ENCODE peak calls at places on chromosomes 7 and 10, in seven cellular contexts. One of them, this sample, is unnamed. For H3K4me1, the result is how much of the 10 kb centered on the place peaks cover.

GRCh38 chr10:12502526-12503274 is 153.4 kb downstream of the CAMK1D start:
- DNase-seq in CD8-positive, alpha-beta T cell: no peak
- DNase-seq in CD8-positive, alpha-beta memory T cell: no peak
- DNase-seq in tibial artery: peak
- DNase-seq in esophagus squamous epithelium: no peak
- DNase-seq in gastrocnemius medialis: no peak
- DNase-seq in MM.1S: no peak
- DNase-seq in this sample: no peak

GRCh38 chr10:102493771-102494170 is 8.7 kb downstream of the ACTR1A start:
- DNase-seq in gastrocnemius medialis: peak
- DNase-seq in CD8-positive, alpha-beta memory T cell: no peak
- DNase-seq in MM.1S: no peak
- DNase-seq in CD8-positive, alpha-beta T cell: no peak
- DNase-seq in tibial artery: no peak
- DNase-seq in esophagus squamous epithelium: no peak
- DNase-seq in this sample: no peak

GRCh38 chr10:42952931-42953683 is 123.8 kb upstream of the RET start:
- DNase-seq in tibial artery: peak
- DNase-seq in esophagus squamous epithelium: no peak
- DNase-seq in MM.1S: no peak
- DNase-seq in gastrocnemius medialis: no peak
- DNase-seq in CD8-positive, alpha-beta memory T cell: no peak
- DNase-seq in CD8-positive, alpha-beta T cell: peak
- DNase-seq in this sample: no peak

GRCh38 chr10:114110174-114110972 is 63.6 kb downstream of the CCDC186 start:
- DNase-seq in CD8-positive, alpha-beta T cell: no peak
- DNase-seq in gastrocnemius medialis: no peak
- DNase-seq in CD8-positive, alpha-beta memory T cell: no peak
- DNase-seq in tibial artery: no peak
- DNase-seq in MM.1S: no peak
- DNase-seq in esophagus squamous epithelium: no peak
- DNase-seq in this sample: no peak

GRCh38 chr7:42012786-42013360 is 224.1 kb downstream of the GLI3 start:
- DNase-seq in MM.1S: no peak
- DNase-seq in gastrocnemius medialis: no peak
- DNase-seq in esophagus squamous epithelium: no peak
- DNase-seq in tibial artery: no peak
- DNase-seq in CD8-positive, alpha-beta memory T cell: no peak
- DNase-seq in CD8-positive, alpha-beta T cell: no peak
- DNase-seq in this sample: no peak

GRCh38 chr7:12030116-12030515 is 181.0 kb upstream of the TMEM106B start:
- DNase-seq in CD8-positive, alpha-beta memory T cell: no peak
- DNase-seq in gastrocnemius medialis: no peak
- DNase-seq in esophagus squamous epithelium: no peak
- DNase-seq in CD8-positive, alpha-beta T cell: no peak
- DNase-seq in tibial artery: no peak
- DNase-seq in MM.1S: no peak
- DNase-seq in this sample: no peak

GRCh38 chr7:155815332-155816191 is 3.3 kb upstream of the SHH start:
- DNase-seq in esophagus squamous epithelium: no peak
- DNase-seq in tibial artery: no peak
- DNase-seq in CD8-positive, alpha-beta T cell: peak
- DNase-seq in CD8-positive, alpha-beta memory T cell: peak
- DNase-seq in gastrocnemius medialis: no peak
- DNase-seq in MM.1S: peak
- DNase-seq in this sample: peak

GRCh38 chr10:132105302-132105995 is 39.7 kb downstream of the JAKMIP3 start:
- DNase-seq in gastrocnemius medialis: no peak
- DNase-seq in CD8-positive, alpha-beta T cell: no peak
- DNase-seq in CD8-positive, alpha-beta memory T cell: no peak
- DNase-seq in MM.1S: no peak
- DNase-seq in esophagus squamous epithelium: no peak
- DNase-seq in tibial artery: no peak
- DNase-seq in this sample: no peak

DNA sequence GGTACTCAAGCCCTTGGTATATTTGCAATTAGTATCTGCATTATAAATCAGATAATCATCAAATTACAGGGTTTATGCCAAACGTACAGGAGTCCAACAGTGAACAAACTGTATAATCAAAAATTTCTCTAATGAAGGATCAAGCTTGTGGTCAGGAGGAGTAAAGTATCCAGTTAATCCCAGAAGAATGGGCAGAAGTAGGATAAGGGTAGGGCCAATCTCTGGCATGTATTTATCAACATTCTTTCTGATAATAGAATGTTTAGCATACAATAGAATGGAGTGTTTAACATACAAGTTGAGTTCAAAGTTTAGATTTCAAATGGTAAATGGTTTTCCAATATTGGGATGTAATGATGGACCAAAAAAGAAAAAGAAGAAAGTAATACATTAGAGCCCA is 103.0 kb downstream of the CALD1 start:
- DNase-seq in tibial artery: no peak
- DNase-seq in CD8-positive, alpha-beta memory T cell: no peak
- DNase-seq in esophagus squamous epithelium: no peak
- DNase-seq in CD8-positive, alpha-beta T cell: no peak
- DNase-seq in gastrocnemius medialis: no peak
- DNase-seq in MM.1S: no peak
- DNase-seq in this sample: no peak
- H3K4me1 ChIP-seq in tibial artery: under half
- H3K4me1 ChIP-seq in CD8-positive, alpha-beta memory T cell: under half
- H3K4me1 ChIP-seq in esophagus squamous epithelium: under half
- H3K4me1 ChIP-seq in CD8-positive, alpha-beta T cell: under half
- H3K4me1 ChIP-seq in gastrocnemius medialis: under half
- H3K4me1 ChIP-seq in MM.1S: under half
- H3K4me1 ChIP-seq in this sample: under half

GRCh38 chr7:1087952-1088920 is at the start of gene GPER1:
- DNase-seq in esophagus squamous epithelium: no peak
- DNase-seq in gastrocnemius medialis: no peak
- DNase-seq in CD8-positive, alpha-beta memory T cell: no peak
- DNase-seq in CD8-positive, alpha-beta T cell: no peak
- DNase-seq in MM.1S: no peak
- DNase-seq in tibial artery: peak
- DNase-seq in this sample: no peak
- H3K4me3 ChIP-seq in esophagus squamous epithelium: peak
- H3K4me3 ChIP-seq in gastrocnemius medialis: peak
- H3K4me3 ChIP-seq in CD8-positive, alpha-beta memory T cell: peak
- H3K4me3 ChIP-seq in CD8-positive, alpha-beta T cell: peak
- H3K4me3 ChIP-seq in MM.1S: no peak
- H3K4me3 ChIP-seq in tibial artery: peak
- H3K4me3 ChIP-seq in this sample: peak

GRCh38 chr10:112295853-112296830 is 12.9 kb downstream of the TECTB start:
- DNase-seq in CD8-positive, alpha-beta T cell: no peak
- DNase-seq in MM.1S: no peak
- DNase-seq in esophagus squamous epithelium: no peak
- DNase-seq in CD8-positive, alpha-beta memory T cell: no peak
- DNase-seq in gastrocnemius medialis: peak
- DNase-seq in tibial artery: peak
- DNase-seq in this sample: no peak
- H3K27ac ChIP-seq in CD8-positive, alpha-beta T cell: no peak
- H3K27ac ChIP-seq in MM.1S: no peak
- H3K27ac ChIP-seq in esophagus squamous epithelium: no peak
- H3K27ac ChIP-seq in CD8-positive, alpha-beta memory T cell: no peak
- H3K27ac ChIP-seq in gastrocnemius medialis: peak
- H3K27ac ChIP-seq in tibial artery: peak
- H3K27ac ChIP-seq in this sample: no peak

DNA sequence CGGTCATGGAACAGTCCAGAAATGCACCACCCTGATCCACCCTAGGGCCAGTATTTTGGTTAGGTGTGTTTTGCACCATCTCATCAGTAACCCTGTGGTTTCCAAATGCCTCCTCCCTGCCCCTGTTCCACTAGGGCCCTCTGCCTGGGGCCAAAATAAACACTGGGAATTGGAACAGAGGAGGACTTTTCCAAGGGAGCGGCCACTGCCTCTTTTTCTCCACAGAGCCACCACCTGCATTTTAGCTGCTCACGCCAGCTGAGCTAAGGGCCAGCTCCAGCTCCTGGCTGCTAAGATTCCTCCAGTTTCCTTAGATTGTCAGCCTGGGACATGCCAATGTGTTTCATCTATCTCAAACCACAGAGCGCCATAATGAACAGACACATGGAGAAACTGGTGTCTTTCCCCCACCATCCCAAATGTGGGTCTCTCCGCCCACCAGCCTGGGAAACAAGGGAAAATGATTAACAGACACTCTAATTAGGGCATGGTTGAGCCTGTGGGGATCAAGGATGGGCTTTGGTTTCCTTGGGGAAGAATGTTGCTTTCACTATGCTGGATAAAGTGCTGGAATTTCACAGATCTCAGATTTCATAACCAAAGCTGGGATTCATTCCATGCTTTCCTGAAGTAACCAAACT is 52.2 kb downstream of the ASB13 start:
- DNase-seq in tibial artery: no peak
- DNase-seq in esophagus squamous epithelium: no peak
- DNase-seq in MM.1S: no peak
- DNase-seq in gastrocnemius medialis: no peak
- DNase-seq in CD8-positive, alpha-beta T cell: no peak
- DNase-seq in CD8-positive, alpha-beta memory T cell: no peak
- DNase-seq in this sample: no peak
- H3K4me1 ChIP-seq in tibial artery: half or more
- H3K4me1 ChIP-seq in esophagus squamous epithelium: half or more
- H3K4me1 ChIP-seq in MM.1S: under half
- H3K4me1 ChIP-seq in gastrocnemius medialis: under half
- H3K4me1 ChIP-seq in CD8-positive, alpha-beta T cell: under half
- H3K4me1 ChIP-seq in CD8-positive, alpha-beta memory T cell: under half
- H3K4me1 ChIP-seq in this sample: under half

GRCh38 chr7:15921576-15921975 is 235.1 kb upstream of the MEOX2 start:
- DNase-seq in esophagus squamous epithelium: no peak
- DNase-seq in CD8-positive, alpha-beta memory T cell: no peak
- DNase-seq in CD8-positive, alpha-beta T cell: no peak
- DNase-seq in gastrocnemius medialis: no peak
- DNase-seq in tibial artery: no peak
- DNase-seq in MM.1S: no peak
- DNase-seq in this sample: no peak
- H3K4me3 ChIP-seq in esophagus squamous epithelium: no peak
- H3K4me3 ChIP-seq in CD8-positive, alpha-beta memory T cell: no peak
- H3K4me3 ChIP-seq in CD8-positive, alpha-beta T cell: no peak
- H3K4me3 ChIP-seq in gastrocnemius medialis: no peak
- H3K4me3 ChIP-seq in tibial artery: no peak
- H3K4me3 ChIP-seq in MM.1S: no peak
- H3K4me3 ChIP-seq in this sample: no peak

DNA sequence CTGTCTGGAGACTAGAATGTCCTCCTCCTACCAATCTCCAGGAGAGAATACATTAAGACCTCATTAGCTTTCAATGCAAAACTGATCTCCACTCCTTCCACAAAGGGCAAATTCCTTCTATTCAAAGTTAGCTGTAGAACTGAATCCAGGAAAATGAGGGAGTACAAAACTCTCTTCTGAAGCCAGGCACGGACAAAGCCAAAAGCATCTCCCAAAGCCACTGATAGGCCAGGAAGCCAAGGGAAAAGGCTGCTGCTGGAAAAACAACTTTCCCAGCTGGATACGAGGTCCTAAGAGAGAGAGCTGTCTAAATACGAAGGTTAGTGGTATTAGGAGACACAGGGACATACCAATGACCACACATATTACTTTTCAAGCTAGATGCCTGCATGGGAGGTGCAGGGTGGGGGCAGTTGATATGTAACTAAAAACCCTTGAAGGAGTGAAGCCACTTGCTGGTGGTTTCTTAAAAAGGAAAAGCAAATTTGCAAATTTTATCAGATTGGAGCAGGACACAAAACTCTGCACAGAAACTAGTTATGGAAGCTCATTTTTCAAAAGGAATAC is 43.6 kb downstream of the MKX start:
- DNase-seq in CD8-positive, alpha-beta memory T cell: no peak
- DNase-seq in esophagus squamous epithelium: no peak
- DNase-seq in gastrocnemius medialis: no peak
- DNase-seq in tibial artery: no peak
- DNase-seq in CD8-positive, alpha-beta T cell: no peak
- DNase-seq in MM.1S: no peak
- DNase-seq in this sample: no peak
- H3K27ac ChIP-seq in CD8-positive, alpha-beta memory T cell: no peak
- H3K27ac ChIP-seq in esophagus squamous epithelium: no peak
- H3K27ac ChIP-seq in gastrocnemius medialis: no peak
- H3K27ac ChIP-seq in tibial artery: peak
- H3K27ac ChIP-seq in CD8-positive, alpha-beta T cell: no peak
- H3K27ac ChIP-seq in MM.1S: no peak
- H3K27ac ChIP-seq in this sample: no peak

GRCh38 chr7:122679813-122680212 is 19.1 kb downstream of the RNF133 start:
- DNase-seq in esophagus squamous epithelium: no peak
- DNase-seq in CD8-positive, alpha-beta memory T cell: no peak
- DNase-seq in MM.1S: no peak
- DNase-seq in CD8-positive, alpha-beta T cell: no peak
- DNase-seq in gastrocnemius medialis: no peak
- DNase-seq in tibial artery: no peak
- DNase-seq in this sample: no peak

GRCh38 chr7:122684504-122684903 is 14.4 kb downstream of the RNF133 start:
- DNase-seq in CD8-positive, alpha-beta T cell: no peak
- DNase-seq in tibial artery: no peak
- DNase-seq in gastrocnemius medialis: no peak
- DNase-seq in CD8-positive, alpha-beta memory T cell: no peak
- DNase-seq in MM.1S: no peak
- DNase-seq in esophagus squamous epithelium: no peak
- DNase-seq in this sample: no peak

GRCh38 chr7:122677149-122677548 is 21.8 kb downstream of the RNF133 start:
- DNase-seq in CD8-positive, alpha-beta T cell: no peak
- DNase-seq in esophagus squamous epithelium: no peak
- DNase-seq in tibial artery: no peak
- DNase-seq in gastrocnemius medialis: no peak
- DNase-seq in CD8-positive, alpha-beta memory T cell: no peak
- DNase-seq in MM.1S: no peak
- DNase-seq in this sample: no peak

GRCh38 chr7:122686360-122686878 is 12.5 kb downstream of the RNF133 start:
- DNase-seq in MM.1S: no peak
- DNase-seq in CD8-positive, alpha-beta T cell: no peak
- DNase-seq in CD8-positive, alpha-beta memory T cell: no peak
- DNase-seq in esophagus squamous epithelium: no peak
- DNase-seq in tibial artery: no peak
- DNase-seq in gastrocnemius medialis: no peak
- DNase-seq in this sample: no peak

DNA sequence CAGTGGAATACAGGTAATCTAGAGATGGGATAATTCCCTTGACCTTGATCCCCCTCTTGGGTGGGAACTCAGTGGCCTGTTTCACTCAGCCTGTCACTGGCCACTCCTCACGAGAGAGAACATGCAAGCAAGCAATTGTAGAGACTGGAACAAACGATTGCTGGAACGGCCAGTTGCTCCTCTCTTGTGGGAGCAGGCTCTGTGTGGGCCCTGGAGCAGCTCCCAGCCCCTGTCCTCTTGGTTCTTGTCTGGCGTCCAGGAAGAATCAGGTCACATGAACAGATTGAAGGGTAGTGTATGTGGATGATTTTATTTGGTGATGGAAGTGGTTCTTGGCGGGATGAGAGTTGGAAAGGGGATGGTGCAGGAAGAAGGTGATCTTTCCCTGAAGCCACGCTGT is 16.1 kb downstream of the RNF133 start:
- DNase-seq in esophagus squamous epithelium: no peak
- DNase-seq in MM.1S: no peak
- DNase-seq in CD8-positive, alpha-beta memory T cell: no peak
- DNase-seq in gastrocnemius medialis: no peak
- DNase-seq in CD8-positive, alpha-beta T cell: no peak
- DNase-seq in tibial artery: no peak
- DNase-seq in this sample: no peak
- H3K4me1 ChIP-seq in esophagus squamous epithelium: under half
- H3K4me1 ChIP-seq in MM.1S: under half
- H3K4me1 ChIP-seq in CD8-positive, alpha-beta memory T cell: under half
- H3K4me1 ChIP-seq in gastrocnemius medialis: under half
- H3K4me1 ChIP-seq in CD8-positive, alpha-beta T cell: under half
- H3K4me1 ChIP-seq in tibial artery: under half
- H3K4me1 ChIP-seq in this sample: under half